ENCODE peak calls at places on chromosomes 12 and 14, in eight cellular contexts. D is lung, P is tibial nerve, G is aorta, B is fibroblast of lung, H is endodermal cell, Q is GM23338, R is lower lobe of right lung. Z is an unnamed sample.

GRCh38 chr12:69254046-69254445 is 14.7 kb downstream of the CPSF6 start:
- DNase-seq in H (no peak), R (no peak), B (peak; percentile 43), Q (peak; percentile 79), D (no peak), P (no peak), G (no peak), Z (no peak)

GRCh38 chr14:78356406-78356805 is 186.2 kb downstream of the NRXN3 start:
- DNase-seq in G (no peak), R (no peak), D (no peak), B (no peak), P (no peak), H (no peak), Q (peak; percentile 39), Z (no peak)

GRCh38 chr14:80956922-80957321 is 1.5 kb downstream of the TSHR start:
- DNase-seq in H (no peak), R (no peak), D (no peak), Q (no peak), P (peak; percentile 32), B (no peak), G (no peak), Z (no peak)

GRCh38 chr12:51200806-51201205 is 17.1 kb downstream of the POU6F1 start:
- DNase-seq in H (no peak), D (no peak), R (no peak), P (no peak), B (peak; percentile 24), Q (no peak), G (no peak), Z (no peak)

GRCh38 chr12:76952995-76953394 is 74.2 kb upstream of the CSRP2 start:
- DNase-seq in R (no peak), B (no peak), H (no peak), P (no peak), Q (peak; percentile 62), G (no peak), D (no peak), Z (no peak)

GRCh38 chr12:65941388-65941787 is 117.1 kb downstream of the HMGA2 start:
- DNase-seq in D (no peak), P (no peak), G (no peak), H (no peak), B (peak; percentile 95), R (no peak), Q (no peak), Z (no peak)

GRCh38 chr14:98947911-98948595 is 323.9 kb downstream of the BCL11B start:
- DNase-seq in G (no peak), R (no peak), B (no peak), H (peak; percentile 14), Q (no peak), D (no peak), P (no peak), Z (no peak)

GRCh38 chr12:108638141-108638823 is 4.6 kb upstream of the SELPLG start:
- DNase-seq in B (no peak), R (peak; percentile 49), D (no peak), Q (peak; percentile 80), H (peak; percentile 80), G (no peak), P (no peak), Z (peak; percentile 82)

GRCh38 chr12:19761465-19761864 is 322.2 kb downstream of the AEBP2 start:
- DNase-seq in P (no peak), G (no peak), D (no peak), B (no peak), H (no peak), R (no peak), Q (no peak), Z (no peak)

GRCh38 chr14:75522224-75522764 is at the start of gene BATF:
- DNase-seq in Q (no peak), G (no peak), R (peak; percentile 60), H (no peak), D (peak; percentile 52), B (no peak), P (peak; percentile 41), Z (peak; percentile 27)

GRCh38 chr12:91985002-91985767 is 160.5 kb downstream of the BTG1 start:
- DNase-seq in R (no peak), B (peak; percentile 74), G (no peak), Q (no peak), H (no peak), D (no peak), P (no peak), Z (no peak)

GRCh38 chr14:88834883-88835431 is 10.5 kb downstream of the TTC8 start:
- DNase-seq in B (peak; percentile 79), H (no peak), P (no peak), G (no peak), D (no peak), Q (no peak), R (no peak), Z (no peak)

GRCh38 chr12:4615667-4616066 is 33.2 kb downstream of the AKAP3 start:
- DNase-seq in Q (no peak), B (no peak), D (no peak), R (no peak), H (no peak), G (no peak), P (no peak), Z (no peak)

GRCh38 chr14:104580961-104581360 is 1.4 kb downstream of the C14orf180 start:
- DNase-seq in G (peak; percentile 88), R (no peak), B (peak; percentile 20), P (no peak), D (no peak), H (no peak), Q (no peak), Z (peak; percentile 89)

GRCh38 chr12:123126294-123127144 is 24.4 kb downstream of the PITPNM2 start:
- DNase-seq in P (no peak), R (no peak), H (peak; percentile 76), D (no peak), Q (no peak), B (peak; percentile 99), G (no peak), Z (peak; percentile 59)

GRCh38 chr12:1217191-1217949 is 226.3 kb downstream of the ERC1 start:
- DNase-seq in G (no peak), D (no peak), B (peak; percentile 92), Q (no peak), R (no peak), P (no peak), H (no peak), Z (no peak)

GRCh38 chr12:103504606-103505005 is 8.8 kb upstream of the C12orf42 start:
- DNase-seq in B (no peak), P (no peak), G (no peak), H (no peak), R (no peak), D (no peak), Q (no peak), Z (no peak)
- H3K4me1 ChIP-seq in B (no peaks in the 10 kb centered on the region), P (no peaks in the 10 kb centered on the region), G (no peaks in the 10 kb centered on the region), H (no peaks in the 10 kb centered on the region), R (no peaks in the 10 kb centered on the region), D (no peaks in the 10 kb centered on the region), Q (no peaks in the 10 kb centered on the region), Z (no peaks in the 10 kb centered on the region)

GRCh38 chr12:101931498-101932326 is 54.3 kb downstream of the DRAM1 start:
- DNase-seq in D (no peak), Q (no peak), R (no peak), G (no peak), P (no peak), B (no peak), H (no peak), Z (no peak)
- H3K4me1 ChIP-seq in D (no peaks in the 10 kb centered on the region), Q (no peaks in the 10 kb centered on the region), R (peaks cover 11% of the 10 kb centered on the region), G (no peaks in the 10 kb centered on the region), P (no peaks in the 10 kb centered on the region), B (peaks cover 13% of the 10 kb centered on the region), H (peaks cover 8% of the 10 kb centered on the region), Z (no peaks in the 10 kb centered on the region)

DNA sequence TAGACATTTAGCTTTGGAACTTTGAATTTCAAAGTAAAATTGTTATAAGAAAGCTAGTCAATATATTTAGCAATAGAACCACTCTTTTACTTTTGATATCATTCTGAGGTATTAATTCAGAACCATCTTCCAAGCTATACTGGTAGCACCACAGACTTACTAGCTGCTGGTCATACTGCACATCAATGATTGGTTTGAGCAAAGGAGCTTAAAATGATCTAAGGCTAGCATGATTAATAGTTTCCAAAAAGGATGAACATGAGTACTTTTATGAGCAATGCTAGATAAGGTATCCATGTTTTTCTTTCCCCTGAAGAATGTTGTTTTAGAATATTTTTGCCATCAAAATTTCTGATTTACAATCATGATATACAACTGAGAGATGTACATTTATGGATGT is 17.2 kb downstream of the CNIH1 start:
- DNase-seq in G (no peak), B (peak; percentile 20), H (no peak), P (no peak), R (no peak), D (no peak), Q (no peak), Z (no peak)
- H3K4me1 ChIP-seq in G (no peaks in the 10 kb centered on the region), B (no peaks in the 10 kb centered on the region), H (no peaks in the 10 kb centered on the region), P (no peaks in the 10 kb centered on the region), R (no peaks in the 10 kb centered on the region), D (no peaks in the 10 kb centered on the region), Q (no peaks in the 10 kb centered on the region), Z (no peaks in the 10 kb centered on the region)

GRCh38 chr12:42750356-42750755 is 160.8 kb upstream of the PRICKLE1 start:
- DNase-seq in G (no peak), Q (no peak), P (no peak), B (no peak), R (no peak), H (no peak), D (no peak), Z (no peak)
- H3K4me1 ChIP-seq in G (no peaks in the 10 kb centered on the region), Q (no peaks in the 10 kb centered on the region), P (no peaks in the 10 kb centered on the region), B (no peaks in the 10 kb centered on the region), R (no peaks in the 10 kb centered on the region), H (no peaks in the 10 kb centered on the region), D (no peaks in the 10 kb centered on the region), Z (no peaks in the 10 kb centered on the region)

GRCh38 chr14:35761922-35762321 is 47.2 kb downstream of the RALGAPA1 start:
- DNase-seq in B (no peak), P (no peak), Q (no peak), H (no peak), D (no peak), G (no peak), R (no peak), Z (no peak)

GRCh38 chr14:35766700-35767082 is 42.4 kb downstream of the RALGAPA1 start:
- DNase-seq in G (no peak), H (no peak), R (no peak), Q (no peak), B (no peak), D (no peak), P (no peak), Z (no peak)

DNA sequence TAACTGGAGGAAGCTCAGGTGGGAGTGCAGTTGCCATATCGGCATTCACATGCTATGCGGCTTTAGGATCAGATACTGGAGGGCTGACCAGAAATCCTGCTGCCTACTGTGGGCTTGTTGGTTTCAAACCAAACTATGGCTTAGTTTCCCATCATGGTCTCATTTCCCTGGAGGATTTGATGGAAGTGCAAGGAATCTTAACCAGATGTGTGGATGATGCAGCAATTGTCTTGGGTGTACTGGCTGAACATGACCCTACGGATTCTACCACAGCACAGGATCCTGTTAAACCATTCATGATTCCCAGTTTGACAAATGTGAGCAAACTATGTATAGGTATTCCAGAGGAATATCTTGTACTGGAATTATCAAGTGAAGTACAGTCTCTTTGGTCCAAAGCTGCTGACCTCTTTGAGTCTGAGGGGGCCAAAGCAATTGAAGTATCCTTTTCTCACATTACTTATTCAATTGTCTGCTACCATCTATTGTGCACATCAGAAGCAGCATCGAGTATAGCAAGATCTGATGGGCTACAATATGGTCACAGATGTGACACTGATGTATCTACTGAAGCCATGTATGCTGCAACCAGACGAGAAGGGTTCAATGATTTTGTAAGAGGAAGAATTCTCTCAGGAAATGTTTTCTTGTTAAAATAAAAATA is 42.9 kb downstream of the RALGAPA1 start:
- DNase-seq in D (no peak), R (no peak), P (no peak), H (no peak), Q (no peak), G (no peak), B (no peak), Z (no peak)
- H3K4me1 ChIP-seq in D (no peaks in the 10 kb centered on the region), R (no peaks in the 10 kb centered on the region), P (no peaks in the 10 kb centered on the region), H (no peaks in the 10 kb centered on the region), Q (no peaks in the 10 kb centered on the region), G (no peaks in the 10 kb centered on the region), B (no peaks in the 10 kb centered on the region), Z (no peaks in the 10 kb centered on the region)